ENCODE peak calls at places on chromosomes 2 and 18, in five cellular contexts. O is HCT116, N is spleen, P is mesendoderm, A is aorta. Y is an unnamed sample. For H3K4me1, the result is how much of the 10 kb centered on the place peaks cover.

GRCh38 chr2:212832211-212833195 is 293.9 kb upstream of the ERBB4 start:
- DNase-seq in O (no peak), N (peak), P (no peak), A (peak), Y (peak)

GRCh38 chr2:74481432-74481831 is 1.4 kb downstream of the CCDC142 start:
- DNase-seq in O (no peak), N (no peak), P (no peak), A (no peak), Y (no peak)

GRCh38 chr2:173359231-173359630 is 4.6 kb downstream of the CDCA7 start:
- DNase-seq in O (no peak), N (no peak), P (no peak), A (no peak), Y (no peak)

GRCh38 chr18:77512152-77512551 is 262.5 kb downstream of the GALR1 start:
- DNase-seq in O (no peak), N (no peak), P (no peak), A (no peak), Y (no peak)

GRCh38 chr2:4412637-4413187 is 709.3 kb downstream of the DCDC2C start:
- DNase-seq in O (no peak), N (no peak), P (no peak), A (no peak), Y (no peak)

GRCh38 chr2:73264783-73265182 is 19.5 kb downstream of the FBXO41 start:
- DNase-seq in O (no peak), N (no peak), P (no peak), A (no peak), Y (no peak)

GRCh38 chr2:118848381-118849225 is 1.2 kb upstream of the EN1 start:
- DNase-seq in O (no peak), N (no peak), P (peak), A (no peak), Y (no peak)

GRCh38 chr2:32220445-32220844 is 44.2 kb downstream of the NLRC4 start:
- DNase-seq in O (no peak), N (no peak), P (no peak), A (no peak), Y (no peak)

GRCh38 chr2:118738524-118739308 is 108.7 kb downstream of the EN1 start:
- DNase-seq in O (peak), N (no peak), P (peak), A (no peak), Y (no peak)

GRCh38 chr2:219851801-219852481 is 224.5 kb downstream of the SLC4A3 start:
- DNase-seq in O (no peak), N (no peak), P (no peak), A (no peak), Y (no peak)

GRCh38 chr2:181459646-181460045 is 2.5 kb downstream of the ITGA4 start:
- DNase-seq in O (no peak), N (no peak), P (no peak), A (no peak), Y (no peak)

GRCh38 chr2:216109962-216110614 is 940 bp downstream of the XRCC5 start:
- DNase-seq in O (peak), N (no peak), P (peak), A (no peak), Y (no peak)

GRCh38 chr2:10408649-10409579 is 39.2 kb downstream of the ODC1 start:
- DNase-seq in O (peak), N (peak), P (peak), A (peak), Y (peak)

GRCh38 chr2:134320930-134321329 is 67.1 kb downstream of the MGAT5 start:
- DNase-seq in O (no peak), N (no peak), P (no peak), A (peak), Y (no peak)

GRCh38 chr2:194698012-194698411 is 959.0 kb upstream of the SLC39A10 start:
- DNase-seq in O (no peak), N (no peak), P (no peak), A (no peak), Y (no peak)

GRCh38 chr18:69250305-69251151 is 150.2 kb upstream of the DOK6 start:
- DNase-seq in O (no peak), N (no peak), P (no peak), A (no peak), Y (no peak)

DNA sequence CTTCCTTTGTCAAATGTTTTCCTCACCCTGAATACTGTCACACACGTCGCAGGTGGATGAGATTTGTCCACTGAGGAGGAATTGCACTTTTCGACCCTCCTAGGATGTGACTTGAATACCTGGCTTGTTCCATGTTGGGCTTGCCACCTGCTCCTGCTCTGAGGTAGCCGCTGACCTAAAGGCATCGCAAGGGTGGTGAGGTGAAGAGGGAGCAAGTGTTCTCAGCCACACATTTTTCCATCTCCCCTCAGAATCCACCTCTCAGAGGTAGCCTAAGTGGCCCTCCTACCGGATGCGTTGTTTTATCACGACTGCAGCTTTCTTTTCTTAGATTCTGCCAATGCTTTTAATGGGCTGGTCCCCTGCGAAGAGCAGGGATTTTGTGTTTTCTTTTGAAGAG is 386.5 kb downstream of the TGIF1 start:
- DNase-seq in O (no peak), N (no peak), P (no peak), A (no peak), Y (no peak)
- H3K4me1 ChIP-seq in O (under half), N (under half), P (under half), A (under half), Y (under half)

DNA sequence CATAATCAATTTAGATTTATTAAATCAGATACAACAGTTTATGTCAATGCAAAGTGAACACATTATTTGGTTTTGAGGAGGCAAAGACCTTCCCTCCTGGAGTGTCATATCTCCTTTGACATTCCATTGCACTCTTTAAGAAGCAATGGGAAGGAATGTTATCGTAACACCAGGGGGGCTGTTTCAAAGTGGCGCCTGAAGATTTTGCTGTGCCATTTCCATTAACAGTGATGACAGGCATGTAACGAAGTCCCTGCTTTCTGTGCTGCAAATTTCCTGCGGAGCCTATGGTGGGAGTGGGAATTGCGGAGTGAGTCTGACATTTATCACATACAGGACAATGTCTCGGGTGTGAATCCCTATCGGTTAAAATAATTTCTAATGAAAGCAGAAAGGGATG is 499.6 kb upstream of the RAB6C start:
- DNase-seq in O (no peak), N (no peak), P (peak), A (no peak), Y (no peak)
- H3K4me1 ChIP-seq in O (under half), N (under half), P (under half), A (under half), Y (under half)

GRCh38 chr18:48835119-48835518 is 115.6 kb downstream of the SMAD7 start:
- DNase-seq in O (no peak), N (peak), P (no peak), A (peak), Y (no peak)

GRCh38 chr18:48833701-48834394 is 116.9 kb downstream of the SMAD7 start:
- DNase-seq in O (no peak), N (peak), P (no peak), A (peak), Y (no peak)

GRCh38 chr18:48832961-48833700 is 117.6 kb downstream of the SMAD7 start:
- DNase-seq in O (peak), N (peak), P (peak), A (peak), Y (peak)

GRCh38 chr18:48835745-48836191 is 115.0 kb downstream of the SMAD7 start:
- DNase-seq in O (no peak), N (peak), P (no peak), A (peak), Y (no peak)

GRCh38 chr18:48834421-48835011 is 116.2 kb downstream of the SMAD7 start:
- DNase-seq in O (peak), N (peak), P (peak), A (peak), Y (no peak)
- H3K4me1 ChIP-seq in O (half or more), N (half or more), P (under half), A (under half), Y (under half)

GRCh38 chr2:174590928-174591648 is 6.5 kb downstream of the WIPF1 start:
- DNase-seq in O (no peak), N (no peak), P (peak), A (no peak), Y (no peak)
- H3K4me1 ChIP-seq in O (under half), N (half or more), P (under half), A (under half), Y (under half)